ENCODE peak calls at places on chromosomes 16 and 17, in five cellular contexts. X, I, V, C and D are unnamed samples. For H3K4me1, the result is how much of the 10 kb centered on the place peaks cover.

GRCh38 chr16:2529061-2529931 is 1.9 kb downstream of the CEMP1 start:
- DNase-seq in I (no peak), C (no peak), V (no peak), X (no peak), D (no peak)

GRCh38 chr16:1334739-1335138 is 1.3 kb downstream of the BAIAP3 start:
- DNase-seq in I (no peak), V (no peak), X (no peak), C (no peak), D (no peak)

GRCh38 chr16:70437582-70438324 is 1.1 kb downstream of the ST3GAL2 start:
- DNase-seq in C (peak), V (peak), I (no peak), X (no peak), D (peak)

GRCh38 chr17:38809828-38810227 is 10.5 kb upstream of the PIP4K2B start:
- DNase-seq in V (no peak), I (no peak), X (no peak), C (no peak), D (no peak)

GRCh38 chr16:87854053-87854906 is 15.0 kb downstream of the SLC7A5 start:
- DNase-seq in X (no peak), C (no peak), V (no peak), I (no peak), D (no peak)

GRCh38 chr17:44372036-44372435 is 8.4 kb upstream of the FAM171A2 start:
- DNase-seq in I (no peak), V (no peak), X (no peak), C (no peak), D (no peak)

GRCh38 chr17:80649672-80650338 is 105.2 kb downstream of the RPTOR start:
- DNase-seq in V (peak), I (peak), X (peak), C (peak), D (peak)

GRCh38 chr17:15348030-15348429 is 6.6 kb upstream of the TEKT3 start:
- DNase-seq in X (no peak), V (peak), I (no peak), C (no peak), D (no peak)

GRCh38 chr16:74748710-74749073 is 25.9 kb downstream of the FA2H start:
- DNase-seq in C (no peak), X (no peak), V (no peak), I (no peak), D (no peak)

GRCh38 chr16:51540259-51540658 is 389.2 kb upstream of the SALL1 start:
- DNase-seq in V (no peak), I (no peak), C (no peak), X (no peak), D (no peak)

GRCh38 chr17:32289454-32289853 is 23.8 kb downstream of the RHBDL3 start:
- DNase-seq in X (no peak), V (no peak), I (no peak), C (no peak), D (no peak)

GRCh38 chr17:18315498-18316360 is 636 bp downstream of the SMCR8 start:
- DNase-seq in V (no peak), I (no peak), X (no peak), C (no peak), D (no peak)

GRCh38 chr16:23072084-23072599 is 77.1 kb downstream of the USP31 start:
- DNase-seq in X (peak), I (no peak), C (peak), V (peak), D (no peak)

GRCh38 chr16:13377143-13377542 is 475.7 kb downstream of the SHISA9 start:
- DNase-seq in V (no peak), X (no peak), I (no peak), C (no peak), D (no peak)

GRCh38 chr16:78235168-78235800 is 135.8 kb downstream of the WWOX start:
- DNase-seq in X (peak), C (peak), V (peak), I (peak), D (peak)

GRCh38 chr17:44536090-44536960 is 21.0 kb upstream of the FZD2 start:
- DNase-seq in X (no peak), I (no peak), C (peak), V (no peak), D (no peak)

GRCh38 chr17:75428775-75429469 is 23.4 kb upstream of the GRB2 start:
- DNase-seq in V (peak), I (no peak), C (no peak), X (peak), D (peak)

GRCh38 chr16:72925631-72925979 is 122.3 kb downstream of the ZFHX3 start:
- DNase-seq in X (no peak), V (no peak), C (no peak), I (no peak), D (no peak)

GRCh38 chr16:17296412-17296811 is 174.3 kb downstream of the XYLT1 start:
- DNase-seq in I (no peak), V (no peak), X (no peak), C (no peak), D (no peak)

GRCh38 chr17:33895491-33895890 is 359.6 kb upstream of the CCL2 start:
- DNase-seq in C (no peak), X (no peak), I (no peak), V (no peak), D (no peak)

GRCh38 chr16:23317266-23317661 is 15.2 kb downstream of the SCNN1B start:
- DNase-seq in C (no peak), V (no peak), X (no peak), I (no peak), D (no peak)

GRCh38 chr16:970379-970765 is 412 bp downstream of the LMF1 start:
- DNase-seq in X (no peak), I (no peak), V (no peak), C (no peak), D (no peak)

GRCh38 chr16:84616515-84616914 is 1.4 kb downstream of the COTL1 start:
- DNase-seq in C (peak), I (no peak), X (no peak), V (no peak), D (no peak)

GRCh38 chr16:2223375-2224182 is at the start of gene E4F1:
- DNase-seq in C (peak), V (peak), X (peak), I (peak), D (peak)

GRCh38 chr17:78908426-78908825 is 5.4 kb upstream of the CEP295NL start:
- DNase-seq in V (no peak), C (no peak), I (no peak), X (no peak), D (no peak)

GRCh38 chr17:60160829-60161501 is 11.2 kb downstream of the CA4 start:
- DNase-seq in V (no peak), I (no peak), X (no peak), C (no peak), D (no peak)

GRCh38 chr17:2057714-2058520 is 3.0 kb downstream of the HIC1 start:
- DNase-seq in X (no peak), I (no peak), C (no peak), V (no peak), D (peak)

GRCh38 chr16:66947302-66948033 is 12.2 kb downstream of the CES2 start:
- DNase-seq in X (no peak), I (peak), V (peak), C (peak), D (peak)
- H3K4me3 ChIP-seq in X (peak), I (no peak), V (peak), C (peak), D (peak)

DNA sequence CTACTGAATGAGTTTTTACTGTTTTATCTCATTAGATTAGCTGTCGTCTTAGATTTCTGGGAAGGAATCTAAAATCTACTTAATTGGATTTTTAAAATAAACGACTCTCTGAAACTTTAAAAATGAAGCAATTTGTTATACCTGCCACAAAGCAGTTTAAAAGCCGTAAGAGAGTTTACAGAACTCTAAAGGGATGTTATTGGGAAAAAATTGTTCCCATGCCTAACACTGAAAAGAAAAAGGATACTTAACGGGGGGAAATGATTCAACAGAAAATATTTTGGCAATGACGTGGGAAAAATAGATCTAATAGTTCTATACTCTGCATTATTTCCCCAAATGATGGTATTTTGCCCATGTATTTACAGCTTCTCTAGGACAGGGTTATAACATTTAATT is 27.0 kb downstream of the ARHGAP17 start:
- DNase-seq in C (no peak), X (no peak), I (no peak), V (no peak), D (no peak)
- H3K4me1 ChIP-seq in C (half or more), X (half or more), I (half or more), V (under half), D (under half)

DNA sequence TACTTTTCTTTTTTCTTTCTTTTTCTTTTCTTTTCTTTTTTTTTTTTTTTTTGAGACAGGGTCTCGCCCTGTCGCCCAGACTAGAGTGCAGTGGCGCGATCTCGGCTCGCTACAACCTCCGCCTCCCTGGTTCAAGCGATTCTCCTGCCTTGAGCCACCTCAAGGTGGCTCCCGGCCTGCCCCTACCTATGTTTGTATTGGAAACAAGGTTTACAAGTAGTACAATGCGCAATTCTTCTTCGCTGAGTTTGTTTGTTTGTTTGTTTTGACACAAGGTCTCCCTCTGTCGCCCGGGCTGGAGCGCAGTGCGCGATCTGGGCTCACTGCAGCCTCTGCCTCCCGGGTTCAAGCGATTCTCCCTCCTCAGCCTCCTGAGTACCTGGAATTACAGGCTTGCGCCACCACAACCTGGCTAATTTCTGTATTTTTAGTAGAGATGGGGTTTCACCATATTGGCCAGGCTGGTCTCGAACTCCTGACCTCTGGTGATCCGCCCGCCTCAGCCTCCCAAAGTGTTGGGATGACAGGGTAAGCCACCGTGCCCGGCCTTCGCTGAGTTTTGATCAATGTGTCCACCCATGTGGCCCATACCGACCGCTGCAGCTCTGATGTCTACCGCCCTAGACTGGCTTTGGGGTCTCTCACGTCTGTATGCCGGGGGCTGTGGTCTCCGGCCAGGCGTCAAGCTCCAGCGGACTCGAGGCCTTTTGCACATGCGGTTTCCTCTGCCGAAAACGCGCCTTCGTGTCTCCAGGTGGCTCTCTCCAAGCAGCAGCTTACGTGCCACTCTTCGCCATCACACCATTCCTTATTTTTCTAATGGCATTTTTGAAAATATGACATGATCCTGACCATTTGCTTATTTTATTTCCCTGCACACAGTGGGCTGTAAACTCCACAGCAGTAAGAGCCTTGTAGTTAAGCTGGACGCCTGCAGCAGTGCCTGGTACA is 1.1 kb upstream of the YBX2 start:
- DNase-seq in I (no peak), C (no peak), X (no peak), V (no peak), D (no peak)
- H3K4me3 ChIP-seq in I (peak), C (no peak), X (peak), V (no peak), D (peak)

GRCh38 chr17:77436058-77436442 is 295.3 kb downstream of the SEC14L1 start:
- DNase-seq in V (no peak), C (peak), I (no peak), X (no peak), D (peak)
- H3K4me1 ChIP-seq in V (under half), C (under half), I (under half), X (half or more), D (half or more)

DNA sequence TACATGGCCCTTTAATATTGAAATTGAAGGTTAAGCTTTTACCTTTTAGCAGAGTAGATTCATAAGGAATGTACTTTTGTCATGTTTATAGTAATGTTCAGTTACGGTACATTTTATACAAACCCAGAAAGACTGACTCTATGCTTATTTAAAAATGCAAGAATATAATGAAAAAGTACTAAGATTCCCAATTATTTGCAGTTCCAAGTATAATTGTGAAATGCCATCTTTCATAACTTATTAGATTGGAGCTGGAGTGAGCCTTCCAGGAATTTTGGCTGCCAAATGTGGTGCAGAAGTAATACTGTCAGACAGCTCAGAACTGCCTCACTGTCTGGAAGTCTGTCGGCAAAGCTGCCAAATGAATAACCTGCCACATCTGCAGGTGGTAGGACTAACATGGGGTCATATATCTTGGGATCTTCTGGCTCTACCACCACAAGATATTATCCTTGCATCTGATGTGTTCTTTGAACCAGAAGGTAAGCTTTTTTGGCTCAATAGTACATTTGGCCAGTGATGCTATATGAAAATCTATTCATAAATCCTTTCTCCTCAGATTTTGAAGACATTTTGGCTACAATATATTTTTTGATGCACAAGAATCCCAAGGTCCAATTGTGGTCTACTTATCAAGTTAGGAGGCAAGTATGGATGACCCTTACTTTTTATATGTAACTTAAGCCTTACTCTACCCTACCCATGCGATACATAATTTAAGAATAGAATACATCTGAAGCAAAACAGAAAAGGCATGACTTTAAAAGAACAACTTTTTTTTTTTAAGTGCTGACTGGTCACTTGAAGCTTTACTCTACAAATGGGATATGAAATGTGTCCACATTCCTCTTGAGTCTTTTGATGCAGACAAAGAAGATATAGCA is 4.2 kb downstream of the SRSF2 start:
- DNase-seq in V (no peak), C (no peak), X (no peak), I (no peak), D (no peak)
- H3K4me3 ChIP-seq in V (no peak), C (peak), X (no peak), I (no peak), D (no peak)